ENCODE peak calls at places on chromosomes 5 and 9, in four cellular contexts. A is HEK293T, F is GM12878, D is K562. P is an unnamed sample.
A peak's percentile ranks its signal among the peaks of the same experiment; 100 is the strongest.

GRCh38 chr9:97617939-97618416 is 15.2 kb downstream of the TSTD2 start:
- DNase-seq in A (no peak), F (no peak), D (no peak), P (no peak)

GRCh38 chr5:139657363-139658321 is 9.5 kb downstream of the CXXC5 start:
- DNase-seq in A (no peak), F (no peak), D (no peak), P (no peak)

GRCh38 chr5:140249536-140249935 is 53.4 kb downstream of the PFDN1 start:
- DNase-seq in A (no peak), F (no peak), D (no peak), P (no peak)

GRCh38 chr5:123119334-123119986 is 30.4 kb downstream of the PRDM6 start:
- DNase-seq in A (peak; percentile 19), F (no peak), D (no peak), P (peak; percentile 17)

GRCh38 chr5:134577022-134577795 is 51.7 kb downstream of the JADE2 start:
- DNase-seq in A (no peak), F (no peak), D (no peak), P (no peak)

GRCh38 chr5:116130471-116130870 is 45.6 kb downstream of the COMMD10 start:
- DNase-seq in A (no peak), F (no peak), D (no peak), P (no peak)

GRCh38 chr5:149657324-149657723 is 72.8 kb upstream of the PPARGC1B start:
- DNase-seq in A (no peak), F (no peak), D (no peak), P (no peak)

GRCh38 chr5:178732281-178732680 is 1.8 kb upstream of the ZNF354A start:
- DNase-seq in A (no peak), F (no peak), D (no peak), P (no peak)

GRCh38 chr9:123893831-123894460 is 36.0 kb downstream of the DENND1A start:
- DNase-seq in A (no peak), F (no peak), D (no peak), P (no peak)

GRCh38 chr5:138900281-138900965 is 25.3 kb upstream of the LRRTM2 start:
- DNase-seq in A (no peak), F (no peak), D (no peak), P (no peak)

GRCh38 chr5:168106008-168106761 is 185.3 kb upstream of the WWC1 start:
- DNase-seq in A (no peak), F (no peak), D (no peak), P (peak; percentile 13)

GRCh38 chr5:137218471-137218870 is 280.7 kb downstream of the SPOCK1 start:
- DNase-seq in A (no peak), F (no peak), D (no peak), P (no peak)

GRCh38 chr9:113290052-113290607 is 13.0 kb downstream of the RNF183 start:
- DNase-seq in A (no peak), F (no peak), D (no peak), P (no peak)

GRCh38 chr9:110555971-110556370 is 23.6 kb downstream of the SVEP1 start:
- DNase-seq in A (no peak), F (no peak), D (no peak), P (peak; percentile 62)

GRCh38 chr9:133204993-133205336 is 4.1 kb downstream of the OBP2B start:
- DNase-seq in A (no peak), F (no peak), D (no peak), P (no peak)

GRCh38 chr5:91072891-91073290 is 310.2 kb downstream of the ARRDC3 start:
- DNase-seq in A (no peak), F (no peak), D (no peak), P (no peak)

GRCh38 chr5:1472964-1473628 is 27.9 kb upstream of the SLC6A3 start:
- DNase-seq in A (no peak), F (no peak), D (no peak), P (no peak)

GRCh38 chr9:92808726-92809451 is 44.3 kb upstream of the BICD2 start:
- DNase-seq in A (peak; percentile 82), F (no peak), D (peak; percentile 52), P (peak; percentile 17)

GRCh38 chr9:16743375-16743774 is 127.1 kb downstream of the BNC2 start:
- DNase-seq in A (no peak), F (no peak), D (no peak), P (no peak)

GRCh38 chr9:749712-750111 is 91.8 kb upstream of the DMRT1 start:
- DNase-seq in A (no peak), F (no peak), D (no peak), P (no peak)

GRCh38 chr5:166648736-166649135 is 1642.7 kb upstream of the WWC1 start:
- DNase-seq in A (no peak), F (no peak), D (no peak), P (no peak)

GRCh38 chr5:149217802-149218153 is 53.9 kb upstream of the AFAP1L1 start:
- DNase-seq in A (no peak), F (no peak), D (no peak), P (no peak)

GRCh38 chr9:79660615-79661014 is 88.8 kb downstream of the TLE4 start:
- DNase-seq in A (no peak), F (no peak), D (no peak), P (no peak)

GRCh38 chr9:109830587-109830986 is 50.6 kb downstream of the PALM2AKAP2 start:
- DNase-seq in A (no peak), F (no peak), D (no peak), P (no peak)

GRCh38 chr9:98038958-98039357 is 17.6 kb upstream of the NANS start:
- DNase-seq in A (no peak), F (no peak), D (no peak), P (no peak)

GRCh38 chr5:36193746-36194145 is 41.8 kb downstream of the SKP2 start:
- DNase-seq in A (no peak), F (no peak), D (no peak), P (no peak)

GRCh38 chr5:14868771-14869170 is 2.8 kb downstream of the ANKH start:
- DNase-seq in A (no peak), F (no peak), D (no peak), P (no peak)

GRCh38 chr5:168991311-168991710 is 309.6 kb downstream of the SLIT3 start:
- DNase-seq in A (no peak), F (no peak), D (no peak), P (no peak)

GRCh38 chr9:125472926-125473701 is 211.5 kb downstream of the GAPVD1 start:
- DNase-seq in A (peak; percentile 69), F (no peak), D (peak; percentile 66), P (peak; percentile 76)

GRCh38 chr5:126138475-126139005 is 284.7 kb upstream of the GRAMD2B start:
- DNase-seq in A (no peak), F (no peak), D (no peak), P (no peak)

GRCh38 chr5:4720831-4721230 is 419.3 kb upstream of the ADAMTS16 start:
- DNase-seq in A (no peak), F (no peak), D (no peak), P (no peak)

GRCh38 chr9:89986190-89986589 is 381.4 kb downstream of the GADD45G start:
- DNase-seq in A (no peak), F (no peak), D (no peak), P (no peak)

GRCh38 chr9:121262953-121263352 is 5.0 kb upstream of the GSN start:
- DNase-seq in A (no peak), F (no peak), D (no peak), P (no peak)

GRCh38 chr9:92607773-92608172 is 62.2 kb downstream of the IPPK start:
- DNase-seq in A (no peak), F (no peak), D (no peak), P (no peak)

GRCh38 chr9:15150939-15151338 is 156.1 kb downstream of the TTC39B start:
- DNase-seq in A (no peak), F (no peak), D (no peak), P (no peak)
- TF ChIP-seq SP1 in A (no peak), F (no peak), D (no peak), P (no peak)

GRCh38 chr5:35129921-35130485 is 82.3 kb upstream of the AGXT2 start:
- DNase-seq in A (no peak), F (peak; percentile 15), D (no peak), P (no peak)

GRCh38 chr5:35125746-35126145 is 78.0 kb upstream of the AGXT2 start:
- DNase-seq in A (no peak), F (no peak), D (no peak), P (peak; percentile 21)

GRCh38 chr5:35127006-35127405 is 79.3 kb upstream of the AGXT2 start:
- DNase-seq in A (no peak), F (no peak), D (no peak), P (no peak)

GRCh38 chr5:35131723-35132122 is 84.0 kb upstream of the AGXT2 start:
- DNase-seq in A (no peak), F (no peak), D (no peak), P (no peak)

DNA sequence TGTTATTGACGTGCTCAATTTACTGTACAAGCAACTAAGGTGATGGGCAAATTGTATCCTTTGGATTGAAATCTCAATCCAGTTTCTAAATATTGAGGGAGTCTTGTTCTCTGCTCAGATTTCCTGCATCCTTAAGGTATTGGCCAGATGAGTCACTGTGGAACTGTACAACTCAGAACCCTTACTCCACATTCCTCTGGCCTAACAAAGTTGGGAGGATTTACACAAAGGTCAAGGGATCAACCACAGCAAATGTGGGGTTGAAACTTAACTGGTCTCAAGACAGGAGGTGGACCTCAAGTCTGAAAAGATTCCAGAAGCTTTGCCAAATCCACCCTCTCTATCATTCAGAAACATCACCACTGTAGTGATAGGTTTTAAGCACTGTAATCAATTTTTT is 81.5 kb upstream of the AGXT2 start:
- DNase-seq in A (no peak), F (no peak), D (no peak), P (no peak)
- TF ChIP-seq BHLHE40 in A (no peak), F (no peak), D (no peak), P (no peak)

DNA sequence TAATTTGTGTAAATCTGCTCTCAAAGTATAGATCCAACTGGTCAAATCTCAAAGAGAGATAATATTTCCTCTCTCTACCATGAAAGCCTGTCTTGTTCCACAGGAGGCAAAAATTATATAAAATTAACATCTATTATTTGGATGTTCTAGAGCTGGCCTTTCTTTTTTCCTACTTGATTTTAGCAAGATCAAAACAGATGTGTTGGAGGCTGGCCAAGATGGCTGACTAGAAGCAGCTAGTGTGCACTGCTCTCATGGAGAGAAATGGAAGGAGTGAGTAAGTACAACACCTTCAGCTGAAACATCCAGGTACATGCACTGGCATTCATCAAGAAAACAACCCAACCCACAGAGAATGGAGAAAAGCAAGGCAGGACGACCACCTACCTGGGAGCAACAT is 298.6 kb upstream of the SLC24A2 start:
- DNase-seq in A (no peak), F (no peak), D (no peak), P (no peak)
- TF ChIP-seq SP1 in A (no peak), F (no peak), D (no peak), P (no peak)

GRCh38 chr5:10140195-10140973 is 109.3 kb downstream of the ATPSCKMT start:
- DNase-seq in A (no peak), F (no peak), D (no peak), P (peak; percentile 35)
- TF ChIP-seq BHLHE40 in A (no peak), F (no peak), D (no peak), P (no peak)

DNA sequence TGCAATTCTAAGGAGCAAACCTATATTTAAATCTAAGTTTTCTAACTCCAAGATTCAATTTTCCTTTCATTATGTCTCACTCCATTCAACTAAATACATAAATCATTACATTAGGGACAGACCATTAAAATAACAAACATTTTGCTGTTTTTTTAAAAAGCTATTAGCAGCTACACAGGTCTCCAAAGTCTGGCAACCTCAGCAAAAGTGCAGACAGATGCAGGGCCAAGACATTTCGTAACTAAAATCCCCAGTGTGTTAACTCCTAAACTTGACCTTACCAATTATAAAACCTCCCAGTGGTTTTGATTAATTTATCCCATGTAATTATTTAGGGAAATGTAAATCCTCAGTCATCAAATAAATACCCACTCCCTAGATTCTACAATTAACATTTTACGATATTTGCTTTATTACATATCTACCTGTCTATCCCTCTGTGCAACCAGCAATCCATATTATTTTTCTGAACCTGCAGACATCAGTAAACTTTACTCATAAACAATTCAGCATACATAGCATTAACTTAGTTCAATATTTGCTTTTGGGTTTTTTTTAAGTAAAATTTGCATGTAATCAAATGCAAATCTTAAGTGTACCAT is 64.7 kb downstream of the RGS7BP start:
- DNase-seq in A (no peak), F (no peak), D (no peak), P (no peak)
- TF ChIP-seq SP1 in A (no peak), F (no peak), D (no peak), P (no peak)

P was measured in HepG2.